ENCODE peak calls at places on chromosomes 5 and 9, in four cellular contexts. N is thoracic aorta, M is astrocyte of the cerebellum, W is mucosa of descending colon. L is an unnamed sample.
A peak's percentile ranks its signal among the peaks of the same experiment; 100 is the strongest.

GRCh38 chr5:77087484-77088291 is 603 bp upstream of the ZBED3 start:
- DNase-seq in N (no peak), W (peak; percentile 33), M (peak; percentile 78), L (no peak)

GRCh38 chr9:27212621-27213020 is 84.3 kb downstream of the EQTN start:
- DNase-seq in N (no peak), M (no peak), W (no peak), L (no peak)

GRCh38 chr5:1517838-1518237 is 5.9 kb downstream of the LPCAT1 start:
- DNase-seq in W (peak; percentile 19), N (peak; percentile 0), M (no peak), L (no peak)

GRCh38 chr9:98430535-98430934 is 175.1 kb upstream of the TBC1D2 start:
- DNase-seq in N (no peak), M (no peak), W (peak; percentile 28), L (no peak)

GRCh38 chr5:119120893-119121292 is 50.0 kb downstream of the DMXL1 start:
- DNase-seq in N (no peak), M (no peak), W (no peak), L (no peak)

GRCh38 chr5:116037236-116037822 is 5.1 kb downstream of the ARL14EPL start:
- DNase-seq in W (no peak), N (no peak), M (no peak), L (no peak)

GRCh38 chr5:43802651-43803050 is 199.7 kb downstream of the NNT start:
- DNase-seq in W (no peak), N (no peak), M (peak; percentile 1), L (no peak)

GRCh38 chr5:59319286-59319685 is 574.2 kb downstream of the PDE4D start:
- DNase-seq in N (no peak), M (no peak), W (no peak), L (no peak)

GRCh38 chr5:96516631-96517071 is 83.6 kb upstream of the PCSK1 start:
- DNase-seq in N (no peak), W (no peak), M (no peak), L (no peak)

GRCh38 chr5:1538741-1539392 is 15.1 kb upstream of the LPCAT1 start:
- DNase-seq in W (no peak), M (no peak), N (no peak), L (no peak)

GRCh38 chr5:72070519-72070918 is 36.8 kb upstream of the MAP1B start:
- DNase-seq in W (no peak), N (no peak), M (no peak), L (no peak)

GRCh38 chr5:57435701-57436134 is 46.9 kb downstream of the ACTBL2 start:
- DNase-seq in W (no peak), N (no peak), M (peak; percentile 98), L (peak; percentile 70)

GRCh38 chr5:170219615-170220014 is 13.2 kb upstream of the C5orf58 start:
- DNase-seq in W (no peak), N (no peak), M (no peak), L (peak; percentile 9)

GRCh38 chr5:142104491-142104890 is 4.1 kb upstream of the NDFIP1 start:
- DNase-seq in N (no peak), W (no peak), M (no peak), L (no peak)

GRCh38 chr5:60958088-60958487 is 13.1 kb downstream of the NDUFAF2 start:
- DNase-seq in W (no peak), N (no peak), M (no peak), L (no peak)

GRCh38 chr9:106799146-106799545 is 63.8 kb upstream of the ZNF462 start:
- DNase-seq in W (no peak), M (peak; percentile 68), N (no peak), L (peak; percentile 19)

GRCh38 chr5:176741566-176742211 is 68.7 kb upstream of the UNC5A start:
- DNase-seq in W (no peak), M (no peak), N (no peak), L (no peak)

GRCh38 chr5:134252671-134253070 is 26.8 kb upstream of the PPP2CA start:
- DNase-seq in M (no peak), N (no peak), W (no peak), L (no peak)

GRCh38 chr5:68316469-68316868 is 100.9 kb downstream of the PIK3R1 start:
- DNase-seq in N (no peak), W (no peak), M (no peak), L (no peak)

GRCh38 chr5:114332925-114333324 is 28.9 kb upstream of the KCNN2 start:
- DNase-seq in W (no peak), M (no peak), N (no peak), L (no peak)

GRCh38 chr9:7320139-7320538 is 479.4 kb downstream of the DMAC1 start:
- DNase-seq in N (no peak), W (no peak), M (peak; percentile 36), L (peak; percentile 88)

GRCh38 chr5:19767987-19768386 is 220.0 kb downstream of the CDH18 start:
- DNase-seq in M (no peak), N (no peak), W (no peak), L (no peak)

GRCh38 chr9:130458027-130458803 is 13.5 kb downstream of the ASS1 start:
- DNase-seq in M (no peak), W (no peak), N (no peak), L (no peak)

GRCh38 chr9:3513265-3513818 is 12.5 kb downstream of the RFX3 start:
- DNase-seq in N (no peak), M (no peak), W (no peak), L (no peak)

GRCh38 chr9:3517377-3518048 is 8.3 kb downstream of the RFX3 start:
- DNase-seq in M (no peak), N (no peak), W (no peak), L (no peak)

GRCh38 chr9:3514786-3515185 is 11.0 kb downstream of the RFX3 start:
- DNase-seq in M (no peak), W (no peak), N (no peak), L (no peak)

GRCh38 chr9:3520564-3520963 is 5.2 kb downstream of the RFX3 start:
- DNase-seq in N (no peak), W (no peak), M (no peak), L (no peak)

DNA sequence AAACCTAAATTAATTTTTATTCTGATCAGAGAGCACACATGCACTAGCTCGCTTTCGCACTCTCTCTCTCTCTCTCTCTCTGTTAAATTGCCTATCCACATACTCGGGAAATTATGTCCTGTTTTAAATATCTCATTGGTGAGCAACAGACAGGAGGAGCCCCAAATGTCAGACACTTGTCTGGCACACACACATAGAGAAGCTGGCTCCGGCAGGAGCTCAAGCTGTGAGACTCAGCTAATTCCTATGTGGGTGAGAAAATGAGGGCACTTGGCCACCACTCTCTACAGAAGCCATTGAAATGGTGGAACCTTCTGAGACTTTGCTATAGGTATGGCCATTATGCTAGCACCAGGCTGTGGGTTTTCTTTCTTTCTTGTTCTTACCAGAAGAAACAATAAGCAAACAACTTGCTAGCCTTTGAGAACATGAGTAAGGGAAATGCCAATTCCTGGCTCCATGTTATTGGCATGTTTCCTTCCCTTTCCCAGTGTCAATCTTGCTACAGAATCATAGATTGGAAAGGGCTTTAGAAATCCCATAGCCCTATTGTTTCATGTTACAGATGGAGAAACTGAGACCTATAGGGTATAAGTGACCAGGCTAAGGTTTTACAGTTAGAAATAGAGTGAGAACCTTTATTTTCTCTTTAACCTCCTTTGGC is 9.0 kb downstream of the RFX3 start:
- DNase-seq in W (no peak), N (no peak), M (no peak), L (no peak)
- H3K4me3 ChIP-seq in W (no peak overlapping the region), N (no peak overlapping the region), M (no peak overlapping the region), L (no peak overlapping the region)

GRCh38 chr5:127938746-127939145 is 144.8 kb upstream of the SLC12A2 start:
- DNase-seq in N (no peak), M (no peak), W (no peak), L (no peak)

GRCh38 chr5:127935398-127935797 is 148.2 kb upstream of the SLC12A2 start:
- DNase-seq in M (no peak), W (no peak), N (no peak), L (no peak)

GRCh38 chr5:127933348-127933747 is 150.2 kb upstream of the SLC12A2 start:
- DNase-seq in W (no peak), N (no peak), M (no peak), L (no peak)

GRCh38 chr5:127934791-127935256 is 148.7 kb upstream of the SLC12A2 start:
- DNase-seq in N (no peak), M (peak; percentile 31), W (no peak), L (no peak)

GRCh38 chr5:127936439-127936972 is 147.1 kb upstream of the SLC12A2 start:
- DNase-seq in M (no peak), N (no peak), W (no peak), L (no peak)
- TF ChIP-seq CTCF in M (no peak), N (no peak), W (no peak), L (no peak)

GRCh38 chr5:123120197-123120596 is 31.2 kb downstream of the PRDM6 start:
- DNase-seq in M (no peak), N (no peak), W (no peak), L (no peak)

GRCh38 chr5:123116757-123117156 is 27.7 kb downstream of the PRDM6 start:
- DNase-seq in W (no peak), M (no peak), N (no peak), L (no peak)

GRCh38 chr5:123122273-123122672 is 33.2 kb downstream of the PRDM6 start:
- DNase-seq in W (no peak), M (no peak), N (no peak), L (no peak)

GRCh38 chr5:123117989-123118388 is 28.9 kb downstream of the PRDM6 start:
- DNase-seq in N (no peak), M (no peak), W (no peak), L (no peak)

DNA sequence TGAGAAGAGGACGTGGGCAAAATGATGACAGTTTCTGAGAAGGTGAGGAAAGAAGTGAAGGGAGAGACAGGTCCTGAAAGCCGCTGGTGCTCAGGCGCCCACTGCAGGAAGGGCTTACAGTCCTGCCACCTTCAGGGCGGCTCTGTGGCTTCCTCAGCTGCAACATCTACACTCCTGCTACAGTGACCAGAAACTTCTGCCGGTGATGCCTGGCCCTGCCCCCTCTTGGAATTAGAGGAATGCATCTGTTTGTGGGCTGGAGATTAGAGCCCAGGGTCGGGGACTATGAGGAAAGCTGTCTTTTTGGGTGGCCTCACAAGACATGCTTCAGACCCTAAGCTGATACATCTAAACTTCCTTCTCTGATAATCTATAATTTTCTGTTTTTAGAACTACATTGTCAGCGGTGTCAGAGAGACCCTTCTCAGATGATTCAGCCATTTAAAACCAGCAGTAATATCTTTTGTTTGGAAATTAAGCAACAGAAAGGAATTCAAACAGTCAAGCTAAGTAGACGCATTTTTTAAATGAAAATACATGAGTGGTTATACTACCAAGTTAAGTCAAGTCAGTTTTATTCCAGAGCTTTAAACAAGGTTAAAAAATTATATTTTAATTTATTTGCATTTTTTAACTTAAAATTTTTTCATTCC is 30.4 kb downstream of the PRDM6 start:
- DNase-seq in N (no peak), W (peak; percentile 14), M (no peak), L (no peak)
- H3K4me3 ChIP-seq in N (peak overlapping the region; percentile 52), W (no peak overlapping the region), M (no peak overlapping the region), L (no peak overlapping the region)

DNA sequence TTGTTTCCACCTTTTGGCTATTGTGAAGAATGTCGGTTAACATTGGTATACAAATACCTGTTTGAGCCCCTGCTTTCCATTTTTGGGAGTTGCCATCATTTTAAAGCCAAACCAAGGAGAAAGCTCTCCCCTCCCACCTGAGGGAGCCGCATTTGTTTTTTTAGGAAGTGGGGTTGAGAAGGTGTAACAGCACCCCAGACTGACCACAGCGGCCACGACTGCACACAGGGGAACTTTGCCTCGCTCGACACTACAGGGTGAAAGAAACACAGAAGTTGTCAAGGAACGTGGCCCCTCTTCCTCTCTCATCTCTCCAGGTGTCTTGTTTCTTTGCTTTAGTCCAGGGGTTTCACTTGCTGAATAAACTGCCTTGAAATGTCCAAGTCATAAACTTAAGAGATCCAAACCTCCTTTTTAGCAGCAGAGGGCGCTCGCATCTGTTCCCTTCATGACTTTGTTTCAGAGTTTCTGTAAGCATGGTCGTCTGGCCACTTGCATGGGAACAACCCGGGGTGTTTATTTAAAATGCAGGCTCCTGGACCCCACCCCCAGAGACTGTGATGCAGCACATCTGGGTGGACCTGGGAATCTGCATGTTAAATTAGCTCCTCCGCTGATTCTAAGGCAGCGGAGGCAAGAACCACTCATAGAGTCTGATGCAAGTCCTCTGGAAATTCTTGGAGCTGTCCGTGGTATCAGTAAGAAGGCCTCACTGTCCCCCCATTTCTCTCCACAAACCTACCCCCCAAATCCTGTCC is 2.1 kb upstream of the TTLL11 start:
- DNase-seq in M (peak; percentile 41), W (peak; percentile 79), N (no peak), L (peak; percentile 54)
- TF ChIP-seq CTCF in M (peak; percentile 79), W (peak; percentile 40), N (peak; percentile 42), L (peak; percentile 82)